ENCODE peak calls at places on chromosomes 5 and 9, in six cellular contexts. Z is right lobe of liver, Y is vagina, V is stomach, M is body of pancreas, P is lower leg skin. J is an unnamed sample.

GRCh38 chr5:135040331-135041144 is 6.5 kb upstream of the PITX1 start:
- DNase-seq in V (no peak), P (no peak), Y (no peak), M (no peak), Z (no peak), J (no peak)

GRCh38 chr5:1973391-1974013 is 90.8 kb upstream of the IRX4 start:
- DNase-seq in M (no peak), P (peak; percentile 62), Y (no peak), Z (no peak), V (no peak), J (no peak)

GRCh38 chr5:88092358-88092757 is 176.3 kb downstream of the TMEM161B start:
- DNase-seq in M (no peak), Z (no peak), Y (no peak), P (no peak), V (no peak), J (no peak)

GRCh38 chr5:93151121-93151520 is 429.9 kb downstream of the NR2F1-AS1 start:
- DNase-seq in Y (no peak), P (no peak), V (no peak), M (no peak), Z (no peak), J (no peak)

GRCh38 chr5:158152151-158152550 is 293.2 kb upstream of the CLINT1 start:
- DNase-seq in V (no peak), Y (no peak), Z (no peak), M (no peak), P (no peak), J (no peak)

GRCh38 chr9:128150594-128151342 is 1.5 kb downstream of the LCN2 start:
- DNase-seq in P (no peak), V (peak; percentile 41), Y (no peak), M (no peak), Z (peak; percentile 50), J (peak; percentile 58)

GRCh38 chr5:59569158-59569557 is 324.4 kb downstream of the PDE4D start:
- DNase-seq in Z (no peak), V (no peak), P (no peak), Y (no peak), M (no peak), J (no peak)

GRCh38 chr5:147483961-147484707 is 25.7 kb downstream of the DPYSL3 start:
- DNase-seq in Z (no peak), M (peak; percentile 42), P (peak; percentile 61), V (no peak), Y (no peak), J (peak; percentile 57)

DNA sequence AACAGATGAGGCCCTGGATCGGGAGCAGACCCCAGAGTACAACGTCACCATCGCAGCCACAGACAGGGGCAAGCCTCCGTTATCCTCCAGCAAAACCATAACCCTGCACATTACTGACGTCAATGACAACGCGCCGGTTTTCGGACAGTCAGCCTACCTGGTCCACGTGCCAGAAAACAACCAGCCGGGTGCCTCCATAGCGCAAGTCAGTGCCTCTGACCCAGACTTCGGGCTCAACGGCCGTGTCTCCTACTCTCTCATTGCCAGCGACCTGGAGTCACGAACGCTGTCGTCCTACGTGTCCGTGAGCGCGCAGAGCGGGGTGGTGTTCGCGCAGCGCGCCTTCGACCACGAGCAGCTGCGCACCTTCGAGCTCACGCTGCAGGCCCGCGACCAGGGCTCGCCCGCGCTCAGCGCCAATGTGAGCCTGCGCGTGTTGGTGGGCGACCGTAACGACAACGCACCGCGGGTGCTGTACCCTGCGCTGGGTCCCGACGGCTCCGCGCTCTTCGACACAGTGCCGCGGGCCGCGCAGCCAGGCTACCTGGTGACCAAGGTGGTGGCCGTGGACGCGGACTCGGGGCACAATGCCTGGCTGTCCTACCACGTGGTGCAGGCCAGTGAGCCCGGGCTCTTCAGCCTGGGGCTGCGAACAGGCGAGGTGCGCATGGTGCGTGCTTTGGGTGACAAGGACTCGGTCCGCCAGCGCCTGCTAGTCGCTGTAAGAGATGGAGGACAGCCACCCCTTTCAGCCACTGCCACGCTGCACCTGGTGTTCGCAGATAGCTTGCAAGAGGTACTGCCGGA is 1.6 kb upstream of the PCDHGA11 start:
- DNase-seq in P (no peak), Z (no peak), Y (no peak), M (no peak), V (no peak), J (no peak)
- H3K4me3 ChIP-seq in P (no peak overlapping the region), Z (no peak overlapping the region), Y (no peak overlapping the region), M (no peak overlapping the region), V (no peak overlapping the region), J (no peak overlapping the region)

GRCh38 chr9:110126986-110127864 is 80.7 kb downstream of the C9orf152 start:
- DNase-seq in Z (peak; percentile 64), Y (no peak), V (peak; percentile 33), M (peak; percentile 36), P (no peak), J (no peak)
- TF ChIP-seq POLR2A in Z (no peak), Y (no peak), V (no peak), M (no peak), P (no peak), J (no peak)

GRCh38 chr9:114275246-114275994 is 47.5 kb upstream of the ORM1 start:
- DNase-seq in Z (peak; percentile 46), P (no peak), V (no peak), Y (no peak), M (no peak), J (peak; percentile 27)

GRCh38 chr9:114272739-114273431 is 50.0 kb upstream of the ORM1 start:
- DNase-seq in Z (peak; percentile 25), Y (no peak), P (no peak), V (no peak), M (no peak), J (no peak)

GRCh38 chr9:114273461-114273881 is 49.4 kb upstream of the ORM1 start:
- DNase-seq in Y (no peak), V (no peak), M (no peak), Z (peak; percentile 30), P (no peak), J (no peak)

GRCh38 chr9:114271556-114272510 is 51.1 kb upstream of the ORM1 start:
- DNase-seq in Y (no peak), V (no peak), Z (peak; percentile 56), P (no peak), M (peak; percentile 70), J (peak; percentile 72)

DNA sequence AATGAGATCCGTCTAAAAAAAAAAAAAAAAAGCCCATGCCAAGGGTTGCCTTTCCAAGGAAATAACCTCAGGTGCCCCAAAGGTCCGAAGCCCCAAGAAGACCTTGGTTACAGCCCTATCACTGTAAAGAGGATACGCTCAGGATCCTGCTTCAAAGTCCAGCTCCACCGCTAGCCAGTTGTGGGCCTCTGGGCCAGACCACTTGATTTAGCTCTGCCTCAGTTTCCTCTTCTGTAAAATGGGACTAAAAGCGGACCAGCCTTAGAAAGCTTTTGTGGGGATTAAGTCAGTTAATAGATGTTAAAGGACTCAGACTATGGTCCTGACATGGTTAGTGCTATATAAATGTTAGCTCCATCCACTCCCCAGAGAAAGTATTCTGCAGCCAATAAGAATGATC is 48.7 kb upstream of the ORM1 start:
- DNase-seq in P (no peak), M (no peak), Y (no peak), Z (peak; percentile 19), V (no peak), J (no peak)
- H3K4me3 ChIP-seq in P (no peak overlapping the region), M (no peak overlapping the region), Y (no peak overlapping the region), Z (no peak overlapping the region), V (no peak overlapping the region), J (no peak overlapping the region)

DNA sequence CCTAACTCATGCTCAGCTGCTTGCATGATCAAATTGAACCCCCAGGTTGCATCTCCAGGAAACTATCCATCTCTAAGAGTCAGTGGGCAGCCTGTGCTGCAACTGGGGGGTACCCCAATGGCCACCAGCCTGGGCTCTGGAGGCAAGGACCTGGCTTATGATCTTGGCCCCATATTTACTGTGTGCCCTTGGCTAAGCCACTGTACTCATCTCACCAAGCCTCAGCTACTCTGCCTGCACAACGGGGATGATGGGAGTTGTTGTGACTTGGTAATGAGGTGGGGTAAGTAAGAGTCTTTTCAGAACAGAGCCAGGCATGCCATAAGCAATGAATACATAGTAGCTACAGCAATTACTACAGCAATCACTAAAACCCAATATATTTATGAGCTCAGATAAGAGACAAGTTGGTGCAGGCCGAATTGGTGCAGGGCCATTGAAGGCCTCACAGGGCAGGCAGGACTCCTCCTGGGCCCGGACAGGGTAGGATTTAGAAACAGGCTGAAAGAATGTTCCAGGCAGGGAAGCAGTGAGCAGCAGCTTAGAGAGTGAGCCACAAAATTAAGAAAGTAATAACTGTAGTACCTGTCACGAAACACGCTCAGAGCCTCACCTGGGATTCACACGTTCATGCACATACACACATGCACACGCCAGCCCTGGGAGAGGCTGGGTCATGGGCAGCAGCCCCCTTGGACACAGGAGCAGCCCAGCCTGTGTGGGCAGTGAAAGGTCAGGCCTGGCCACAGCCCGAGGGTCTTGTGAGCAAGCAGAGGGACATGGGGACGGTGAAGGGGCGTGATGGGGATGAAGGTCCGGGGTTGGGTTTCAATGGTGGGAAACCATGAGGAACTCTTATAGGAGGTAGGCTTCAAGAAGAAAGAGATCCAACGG is 74.1 kb downstream of the PAX5 start:
- DNase-seq in M (no peak), V (no peak), Z (peak; percentile 35), P (no peak), Y (no peak), J (no peak)
- TF ChIP-seq POLR2A in M (no peak), V (no peak), Z (no peak), P (no peak), Y (no peak), J (no peak)

DNA sequence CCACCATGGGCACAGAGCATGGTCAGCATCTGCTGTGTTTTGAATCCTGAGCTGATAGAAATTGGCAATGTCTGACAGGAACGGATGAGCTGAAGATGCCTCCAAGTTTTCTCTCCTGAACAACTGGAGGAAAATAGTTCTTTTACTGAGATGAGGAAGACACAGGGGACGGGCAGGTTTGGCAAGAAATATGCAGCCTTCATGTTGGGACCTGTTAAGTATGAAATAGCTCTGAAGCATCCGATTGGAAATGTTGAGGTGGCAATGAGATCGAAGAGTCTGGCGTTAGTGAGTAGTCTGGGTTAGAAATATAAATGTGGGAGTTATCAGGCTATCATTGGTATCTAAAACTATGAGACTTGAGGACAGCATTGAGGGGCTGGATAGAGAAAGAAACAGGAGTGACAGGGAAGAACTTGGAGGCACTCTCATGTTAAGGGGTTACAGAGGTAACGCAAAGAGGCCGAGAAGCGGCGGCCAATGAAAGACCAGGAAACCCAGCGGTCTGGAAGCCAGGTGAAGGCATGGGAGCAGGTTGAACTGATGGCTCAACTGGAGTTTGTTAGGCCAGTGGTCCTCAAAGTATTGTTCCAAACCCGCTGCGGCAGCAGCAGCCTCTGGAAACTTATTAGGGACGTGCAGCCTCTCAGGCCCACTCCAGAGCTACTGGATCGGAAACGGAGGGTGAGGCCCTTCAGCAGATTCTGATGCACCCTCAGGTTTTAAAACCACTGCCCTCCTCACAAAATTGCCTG is 1.0 kb upstream of the MAMDC2 start:
- DNase-seq in Y (no peak), P (no peak), V (no peak), M (no peak), Z (no peak), J (no peak)
- H3K4me3 ChIP-seq in Y (peak overlapping the region; percentile 64), P (no peak overlapping the region), V (peak overlapping the region; percentile 58), M (no peak overlapping the region), Z (no peak overlapping the region), J (no peak overlapping the region)

J was measured in Peyer's patch.